ENCODE peak calls at places on chromosome 13, in five cellular contexts. X is colonic mucosa, J is adrenal gland, K is psoas muscle, D is IMR-90. H is an unnamed sample. For H3K4me1 and H3K9me3, the result is how much of the 10 kb centered on the place peaks cover.

GRCh38 chr13:49185264-49185663 is 34.9 kb upstream of the MLNR start:
- DNase-seq in J (no peak), X (no peak), K (no peak), D (peak), H (no peak)

GRCh38 chr13:40116008-40116407 is 460.5 kb downstream of the COG6 start:
- DNase-seq in D (peak), X (peak), J (peak), K (no peak), H (peak)

GRCh38 chr13:113552079-113552478 is 32.5 kb upstream of the TFDP1 start:
- DNase-seq in K (no peak), J (no peak), X (no peak), D (no peak), H (no peak)

GRCh38 chr13:99768986-99769385 is 202.6 kb downstream of the ZIC5 start:
- DNase-seq in K (no peak), X (no peak), D (no peak), J (no peak), H (no peak)

GRCh38 chr13:70391678-70392077 is 283.4 kb upstream of the KLHL1 start:
- DNase-seq in K (no peak), D (no peak), J (no peak), X (peak), H (no peak)

GRCh38 chr13:23750383-23751121 is 138.6 kb downstream of the MIPEP start:
- DNase-seq in X (no peak), K (no peak), D (peak), J (no peak), H (no peak)

GRCh38 chr13:65841156-65841555 is 1389.0 kb downstream of the PCDH9 start:
- DNase-seq in D (no peak), J (no peak), X (no peak), K (no peak), H (no peak)

GRCh38 chr13:45398862-45399261 is 19.3 kb downstream of the SLC25A30 start:
- DNase-seq in J (no peak), D (no peak), K (no peak), X (no peak), H (no peak)

GRCh38 chr13:36571444-36571843 is 102.4 kb upstream of the SERTM1 start:
- DNase-seq in J (no peak), D (no peak), X (no peak), K (no peak), H (no peak)

GRCh38 chr13:98648141-98648540 is 71.2 kb upstream of the STK24 start:
- DNase-seq in X (peak), J (no peak), K (no peak), D (no peak), H (no peak)

DNA sequence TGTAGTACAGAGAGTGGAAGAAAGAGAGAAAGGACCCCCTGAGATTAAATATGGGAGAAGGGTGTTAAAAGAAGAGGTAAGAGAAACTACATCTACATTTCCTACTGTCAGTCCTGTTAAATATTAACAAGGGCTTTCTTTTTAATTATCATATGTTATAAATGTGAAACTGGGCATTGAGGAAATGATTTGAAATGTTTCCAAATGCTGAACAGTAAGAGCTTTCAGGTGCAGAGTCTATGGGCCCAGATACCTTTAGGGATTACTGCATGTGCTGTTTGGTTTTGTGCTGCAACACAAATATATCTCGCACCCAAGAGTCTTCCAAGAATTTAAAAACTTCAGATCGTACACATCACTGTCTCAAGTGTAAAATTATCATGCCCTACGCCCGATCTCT is 176.3 kb downstream of the RBM26 start:
- DNase-seq in D (no peak), X (no peak), J (no peak), K (no peak), H (no peak)
- H3K4me1 ChIP-seq in D (under half), X (under half), J (under half), K (under half), H (under half)

DNA sequence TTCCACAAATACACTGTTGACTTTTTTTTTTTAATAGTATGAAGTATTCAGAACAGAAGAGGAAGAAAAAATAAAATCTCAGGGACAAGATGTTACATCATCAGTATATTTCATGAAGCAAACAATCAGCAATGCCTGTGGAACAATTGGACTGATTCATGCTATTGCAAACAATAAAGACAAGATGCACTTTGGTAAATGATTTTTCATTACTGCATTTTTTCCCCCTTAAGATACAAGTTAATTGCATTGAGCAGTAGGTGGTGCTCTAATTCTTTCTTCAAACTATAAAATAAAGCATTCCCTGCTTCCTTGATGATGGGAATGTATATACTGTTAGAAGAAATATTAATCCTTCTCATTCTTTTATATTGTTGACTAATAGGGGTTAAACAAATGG is 17.1 kb downstream of the UCHL3 start:
- DNase-seq in J (no peak), K (no peak), X (no peak), D (peak), H (no peak)
- TF ChIP-seq CTCF in J (no peak), K (peak), X (no peak), D (peak), H (peak)

GRCh38 chr13:46686171-46686570 is 110.8 kb downstream of the ESD start:
- DNase-seq in D (no peak), K (no peak), J (no peak), X (no peak), H (no peak)
- H3K9me3 ChIP-seq in D (under half), K (under half), J (under half), X (under half), H (under half)

GRCh38 chr13:72384879-72385278 is 342.6 kb downstream of the MZT1 start:
- DNase-seq in J (peak), X (no peak), K (no peak), D (peak), H (no peak)
- H3K4me1 ChIP-seq in J (under half), X (under half), K (under half), D (under half), H (under half)

GRCh38 chr13:61954092-61954491 is 538.4 kb upstream of the PCDH20 start:
- DNase-seq in X (no peak), K (no peak), D (peak), J (no peak), H (no peak)
- TF ChIP-seq CTCF in X (no peak), K (no peak), D (no peak), J (no peak), H (peak)

GRCh38 chr13:48066310-48066989 is 28.5 kb downstream of the MED4 start:
- DNase-seq in X (no peak), K (no peak), J (no peak), D (peak), H (no peak)
- H3K9me3 ChIP-seq in X (under half), K (under half), J (under half), D (under half), H (under half)

DNA sequence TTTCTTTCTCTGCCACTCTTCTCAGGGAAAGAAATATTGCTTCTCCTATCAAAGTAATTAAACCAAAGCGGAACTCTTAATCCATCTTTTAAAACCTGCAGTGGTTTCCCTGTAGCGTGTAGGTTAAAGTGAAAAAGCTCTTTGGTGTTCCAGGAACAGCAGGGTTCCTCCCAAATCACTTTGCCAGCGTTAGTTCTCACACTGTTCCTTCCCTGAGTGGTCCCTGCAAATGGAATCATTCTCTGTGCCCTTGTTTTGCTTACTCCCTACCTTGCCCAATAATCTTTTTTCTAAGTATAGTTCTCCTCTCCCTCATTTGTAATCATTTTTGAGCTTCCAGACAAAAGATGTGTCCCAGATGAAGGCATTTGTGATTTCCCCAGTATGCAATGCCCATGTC is 207.5 kb downstream of the HS6ST3 start:
- DNase-seq in D (no peak), J (no peak), X (no peak), K (no peak), H (no peak)
- H3K4me1 ChIP-seq in D (under half), J (under half), X (under half), K (under half), H (under half)